ENCODE peak calls at places on chromosome 20, in eight cellular contexts. X, N, B, K, J, Z, E and Y are unnamed samples.

GRCh38 chr20:24664266-24664986 is 195.0 kb downstream of the SYNDIG1 start:
- DNase-seq in X (no peak), N (no peak), B (no peak), K (no peak), J (no peak), Z (no peak), E (no peak), Y (no peak)

GRCh38 chr20:17202668-17203067 is 24.2 kb upstream of the PCSK2 start:
- DNase-seq in X (peak; percentile 64), N (no peak), B (no peak), K (no peak), J (no peak), Z (peak; percentile 43), E (no peak), Y (no peak)

GRCh38 chr20:17871181-17871580 is 97.4 kb downstream of the SNX5 start:
- DNase-seq in X (no peak), N (no peak), B (no peak), K (no peak), J (no peak), Z (no peak), E (peak; percentile 36), Y (no peak)

GRCh38 chr20:58574469-58574868 is 59.3 kb upstream of the APCDD1L start:
- DNase-seq in X (no peak), N (no peak), B (no peak), K (no peak), J (no peak), Z (no peak), E (no peak), Y (no peak)

GRCh38 chr20:53957421-53958172 is 112.8 kb downstream of the BCAS1 start:
- DNase-seq in X (no peak), N (no peak), B (no peak), K (no peak), J (peak; percentile 16), Z (no peak), E (no peak), Y (no peak)

GRCh38 chr20:24502184-24502583 is 32.8 kb downstream of the SYNDIG1 start:
- DNase-seq in X (peak; percentile 10), N (no peak), B (no peak), K (peak; percentile 25), J (no peak), Z (no peak), E (peak; percentile 62), Y (peak; percentile 64)

GRCh38 chr20:34195355-34195754 is 45.9 kb upstream of the ASIP start:
- DNase-seq in X (no peak), N (no peak), B (no peak), K (no peak), J (no peak), Z (no peak), E (no peak), Y (no peak)

GRCh38 chr20:11675920-11676617 is 241.6 kb upstream of the BTBD3 start:
- DNase-seq in X (no peak), N (no peak), B (no peak), K (no peak), J (no peak), Z (no peak), E (no peak), Y (no peak)

GRCh38 chr20:13199279-13199678 is 21.8 kb upstream of the ISM1 start:
- DNase-seq in X (no peak), N (no peak), B (no peak), K (no peak), J (no peak), Z (no peak), E (no peak), Y (no peak)

GRCh38 chr20:24870876-24871275 is 78.2 kb upstream of the CST7 start:
- DNase-seq in X (no peak), N (no peak), B (no peak), K (no peak), J (no peak), Z (no peak), E (no peak), Y (no peak)

GRCh38 chr20:33784225-33784624 is 26.9 kb upstream of the CHMP4B start:
- DNase-seq in X (no peak), N (no peak), B (no peak), K (no peak), J (no peak), Z (no peak), E (no peak), Y (no peak)

GRCh38 chr20:41058007-41058673 is 29.5 kb downstream of the TOP1 start:
- DNase-seq in X (no peak), N (no peak), B (no peak), K (peak; percentile 85), J (peak; percentile 71), Z (no peak), E (peak; percentile 86), Y (peak; percentile 57)

GRCh38 chr20:4661191-4661590 is 60.5 kb upstream of the PRND start:
- DNase-seq in X (peak; percentile 38), N (no peak), B (no peak), K (no peak), J (peak; percentile 21), Z (no peak), E (no peak), Y (no peak)

GRCh38 chr20:19975901-19976300 is 41.3 kb upstream of the NAA20 start:
- DNase-seq in X (no peak), N (no peak), B (no peak), K (peak; percentile 32), J (no peak), Z (no peak), E (no peak), Y (no peak)

GRCh38 chr20:10309326-10309725 is 90.7 kb downstream of the SNAP25 start:
- DNase-seq in X (no peak), N (no peak), B (no peak), K (peak; percentile 84), J (peak; percentile 81), Z (no peak), E (peak; percentile 92), Y (peak; percentile 86)

GRCh38 chr20:32709528-32710121 is 33.6 kb downstream of the COMMD7 start:
- DNase-seq in X (no peak), N (no peak), B (no peak), K (no peak), J (no peak), Z (peak; percentile 53), E (no peak), Y (no peak)

GRCh38 chr20:45343867-45344721 is 4.1 kb downstream of the SDC4 start:
- DNase-seq in X (peak; percentile 51), N (no peak), B (no peak), K (peak; percentile 94), J (peak; percentile 86), Z (peak; percentile 33), E (peak; percentile 91), Y (peak; percentile 73)

DNA sequence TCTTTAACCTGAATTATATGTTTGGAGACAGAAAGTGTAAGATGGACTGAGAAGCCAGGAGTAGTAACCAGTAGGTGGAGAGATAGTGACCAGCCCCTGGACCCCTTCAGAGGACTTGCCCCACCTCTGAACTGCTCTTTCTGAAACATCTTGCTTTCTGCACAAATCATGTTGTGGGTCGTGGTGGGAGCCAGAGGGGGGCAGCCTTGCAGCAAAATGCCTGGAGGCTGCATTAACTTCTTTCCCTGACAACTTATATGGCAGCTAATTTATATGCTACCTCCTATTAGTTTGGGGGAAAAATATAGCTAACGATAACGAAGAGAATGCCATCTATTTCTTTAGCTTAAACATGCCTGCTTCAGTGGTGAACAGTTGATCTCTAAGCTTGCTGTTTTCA is 859.8 kb downstream of the MAFB start:
- DNase-seq in X (peak; percentile 58), N (peak; percentile 30), B (peak; percentile 11), K (no peak), J (no peak), Z (peak; percentile 52), E (no peak), Y (no peak)
- TF ChIP-seq CTCF in X (peak; percentile 72), N (peak; percentile 54), B (peak; percentile 41), K (no peak), J (no peak), Z (peak; percentile 65), E (peak; percentile 75), Y (peak; percentile 55)

GRCh38 chr20:64181391-64181790 is 17.1 kb downstream of the MYT1 start:
- DNase-seq in X (no peak), N (no peak), B (no peak), K (no peak), J (no peak), Z (no peak), E (no peak), Y (no peak)
- H3K27me3 ChIP-seq in X (no peaks in the 10 kb centered on the region), N (peaks cover 28% of the 10 kb centered on the region), B (peaks cover 40% of the 10 kb centered on the region), K (no peaks in the 10 kb centered on the region), J (peaks cover 2% of the 10 kb centered on the region), Z (peaks cover 17% of the 10 kb centered on the region), E (peaks cover 3% of the 10 kb centered on the region), Y (no peaks in the 10 kb centered on the region)

DNA sequence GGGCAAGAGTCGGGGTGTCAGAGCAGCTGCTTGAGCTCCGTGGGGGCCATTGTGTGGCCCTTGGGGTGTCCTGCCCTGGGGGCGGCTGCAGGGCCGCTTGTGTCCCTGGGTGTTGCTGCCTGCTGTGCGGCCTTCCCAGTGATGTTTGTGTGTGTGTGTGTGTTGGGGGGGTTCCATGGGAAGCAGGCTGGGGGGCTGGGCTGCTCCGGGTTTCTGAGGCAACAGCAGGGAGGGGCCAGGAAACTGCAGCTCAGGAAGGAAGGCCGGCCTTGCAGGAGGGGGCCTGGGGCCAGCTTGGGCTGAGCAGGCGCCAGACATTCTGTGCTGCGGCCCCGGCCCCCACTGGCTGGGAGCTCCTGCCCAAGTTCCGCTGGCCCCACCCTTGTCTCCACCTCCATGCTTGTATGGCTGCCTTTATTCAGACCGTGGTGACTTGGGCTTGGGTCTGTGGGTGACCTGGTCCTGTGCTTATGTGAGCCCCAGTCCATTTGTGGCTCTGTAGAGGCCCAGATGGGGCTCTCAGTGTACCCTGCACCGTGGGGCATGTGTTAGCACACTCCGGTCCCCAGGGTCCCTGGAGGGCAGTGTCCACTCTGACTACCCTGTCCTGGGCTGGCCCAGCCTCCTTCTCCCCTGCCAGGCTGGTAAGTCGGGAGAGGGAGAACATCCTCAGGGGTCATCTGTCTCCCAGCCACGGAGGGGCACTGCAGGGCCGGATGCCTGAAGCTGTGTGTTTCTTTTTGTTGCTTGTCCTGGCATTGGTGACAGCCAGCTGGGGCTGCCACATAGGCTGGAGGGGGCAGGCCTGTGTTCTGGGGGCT is 4.6 kb upstream of the SOX18 start:
- DNase-seq in X (peak; percentile 78), N (peak; percentile 75), B (peak; percentile 90), K (no peak), J (peak; percentile 90), Z (peak; percentile 59), E (no peak), Y (no peak)
- TF ChIP-seq CTCF in X (peak; percentile 55), N (no peak), B (peak; percentile 19), K (peak; percentile 9), J (peak; percentile 40), Z (peak; percentile 30), E (peak; percentile 54), Y (peak; percentile 15)

DNA sequence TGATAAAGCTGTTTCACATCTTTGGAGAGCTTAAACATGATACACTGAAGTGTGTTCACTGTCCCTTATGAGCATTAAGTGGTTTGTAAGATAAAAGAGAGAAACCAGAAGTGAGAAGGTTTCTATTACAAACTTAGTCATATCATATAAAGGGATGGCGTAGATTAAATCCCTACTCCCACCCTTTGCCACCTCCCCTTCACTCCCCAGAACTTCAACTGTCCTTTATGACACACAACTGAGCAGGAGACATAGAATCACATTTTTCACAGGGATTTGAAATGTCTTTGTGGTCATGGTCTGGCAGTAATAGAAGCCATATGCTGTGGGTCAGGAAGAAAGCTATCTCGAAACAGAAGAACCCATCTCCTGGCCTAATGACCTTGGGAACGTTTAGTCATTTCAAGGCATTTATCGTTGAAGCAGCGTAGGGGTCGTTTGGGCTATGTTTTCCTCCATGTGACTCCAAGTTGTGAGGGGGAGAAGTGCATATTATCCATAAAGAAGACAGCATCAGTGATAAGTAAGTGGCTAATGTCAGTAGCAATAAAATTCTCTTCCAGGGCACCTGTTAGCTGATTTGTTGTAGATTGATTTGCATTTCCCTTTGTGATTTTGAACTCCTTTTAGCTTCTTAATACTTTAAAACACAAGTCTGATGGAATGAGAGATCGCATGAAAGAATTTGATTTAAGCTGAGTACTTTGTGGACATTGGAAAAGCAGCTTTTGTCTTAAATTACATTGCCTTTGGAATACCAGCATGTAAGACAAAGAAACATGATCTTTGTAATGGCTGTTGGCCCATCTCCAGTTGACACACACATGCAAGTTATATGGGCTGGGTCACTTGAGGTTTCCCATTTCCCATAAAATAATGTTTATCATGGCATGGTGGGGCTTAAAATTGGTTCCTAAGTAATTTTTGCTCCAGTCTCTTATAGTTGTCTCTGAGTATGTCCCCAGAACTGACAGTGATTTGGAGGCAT is 501.5 kb upstream of the FLRT3 start:
- DNase-seq in X (no peak), N (no peak), B (no peak), K (peak; percentile 8), J (peak; percentile 52), Z (no peak), E (no peak), Y (peak; percentile 19)
- H3K27me3 ChIP-seq in X (no peaks in the 10 kb centered on the region), N (no peaks in the 10 kb centered on the region), B (no peaks in the 10 kb centered on the region), K (no peaks in the 10 kb centered on the region), J (no peaks in the 10 kb centered on the region), Z (no peaks in the 10 kb centered on the region), E (no peaks in the 10 kb centered on the region), Y (no peaks in the 10 kb centered on the region)